ENCODE peak calls at places on chromosomes 6 and 20, in nine cellular contexts. G, U, C, M, X, N, B, Y and O are unnamed samples.

GRCh38 chr20:22523128-22523498 is 61.3 kb downstream of the FOXA2 start:
- DNase-seq in Y (peak), U (no peak), X (no peak), B (no peak), M (no peak), N (no peak), G (no peak), C (no peak), O (no peak)

GRCh38 chr6:151502499-151502898 is 8.7 kb downstream of the CCDC170 start:
- DNase-seq in N (peak), Y (no peak), M (no peak), G (no peak), B (peak), U (no peak), C (no peak), X (no peak), O (no peak)

GRCh38 chr20:48831702-48832422 is 4.1 kb upstream of the PREX1 start:
- DNase-seq in B (no peak), X (no peak), Y (peak), G (no peak), M (no peak), C (peak), U (peak), N (peak), O (no peak)

GRCh38 chr6:33080127-33081089 is 4.6 kb downstream of the HLA-DPB1 start:
- DNase-seq in Y (peak), X (peak), M (peak), C (peak), N (peak), U (no peak), G (peak), B (no peak), O (peak)

GRCh38 chr20:46520976-46521579 is 7.7 kb upstream of the ZNF334 start:
- DNase-seq in Y (peak), C (peak), N (peak), G (no peak), X (peak), M (peak), U (peak), B (peak), O (no peak)

GRCh38 chr6:21800948-21801438 is 207.4 kb downstream of the SOX4 start:
- DNase-seq in C (no peak), X (peak), M (no peak), N (peak), Y (peak), U (no peak), G (no peak), B (peak), O (no peak)

GRCh38 chr20:50347568-50347981 is 156.9 kb downstream of the CEBPB start:
- DNase-seq in X (no peak), B (no peak), G (no peak), C (no peak), N (no peak), U (no peak), Y (no peak), M (no peak), O (no peak)

GRCh38 chr20:38085031-38085430 is 51.5 kb downstream of the RPRD1B start:
- DNase-seq in Y (no peak), M (no peak), B (no peak), C (no peak), N (no peak), U (no peak), G (no peak), X (no peak), O (no peak)

GRCh38 chr6:165751486-165751885 is 88.4 kb upstream of the PDE10A start:
- DNase-seq in Y (peak), M (no peak), X (no peak), N (no peak), U (no peak), B (no peak), G (no peak), C (no peak), O (no peak)

GRCh38 chr20:32485126-32485769 is 99.9 kb downstream of the NOL4L start:
- DNase-seq in M (peak), N (peak), U (peak), C (peak), Y (peak), G (no peak), B (peak), X (peak), O (peak)

GRCh38 chr20:40866056-40866455 is 162.6 kb upstream of the TOP1 start:
- DNase-seq in N (no peak), B (no peak), G (no peak), Y (no peak), C (no peak), X (peak), M (no peak), U (no peak), O (no peak)

GRCh38 chr6:107973594-107973993 is 15.6 kb upstream of the SEC63 start:
- DNase-seq in G (no peak), C (no peak), N (no peak), X (no peak), M (no peak), Y (no peak), U (no peak), B (no peak), O (no peak)

GRCh38 chr20:25543068-25543467 is 42.3 kb downstream of the NINL start:
- DNase-seq in B (peak), U (no peak), X (no peak), N (peak), M (no peak), Y (peak), C (no peak), G (no peak), O (no peak)

GRCh38 chr20:10474606-10475184 is 39.6 kb downstream of the SLX4IP start:
- DNase-seq in G (no peak), C (no peak), X (no peak), U (no peak), Y (no peak), M (no peak), B (no peak), N (no peak), O (no peak)

GRCh38 chr6:40573221-40573620 is 13.9 kb downstream of the LRFN2 start:
- DNase-seq in Y (no peak), M (no peak), N (no peak), C (no peak), U (no peak), X (no peak), G (no peak), B (no peak), O (no peak)

GRCh38 chr20:18623156-18623555 is 35.3 kb downstream of the DTD1 start:
- DNase-seq in U (no peak), Y (no peak), G (no peak), X (no peak), B (no peak), N (no peak), M (no peak), C (no peak), O (no peak)

GRCh38 chr20:25399038-25399430 is 8.4 kb upstream of the ABHD12 start:
- DNase-seq in Y (peak), B (peak), U (peak), X (no peak), G (no peak), N (peak), M (peak), C (peak), O (no peak)

GRCh38 chr6:33417127-33417902 is 592 bp downstream of the CUTA start:
- DNase-seq in U (peak), M (no peak), G (no peak), N (peak), C (peak), B (peak), X (no peak), Y (peak), O (peak)

GRCh38 chr6:35400901-35401311 is 51.2 kb upstream of the FANCE start:
- DNase-seq in Y (no peak), U (no peak), X (no peak), N (peak), C (no peak), G (no peak), M (no peak), B (peak), O (no peak)

GRCh38 chr6:586553-586952 is 70.3 kb downstream of the HUS1B start:
- DNase-seq in G (no peak), M (no peak), U (no peak), Y (no peak), X (no peak), N (no peak), B (no peak), C (no peak), O (no peak)

GRCh38 chr20:50369225-50370035 is 140.8 kb upstream of the PTPN1 start:
- DNase-seq in Y (peak), M (peak), G (no peak), B (no peak), N (no peak), X (peak), U (no peak), C (no peak), O (peak)

GRCh38 chr6:7165736-7166296 is 58.1 kb downstream of the RREB1 start:
- DNase-seq in M (no peak), B (peak), Y (no peak), U (no peak), N (no peak), C (peak), G (no peak), X (no peak), O (no peak)

GRCh38 chr6:131628726-131629125 is 684 bp upstream of the MED23 start:
- DNase-seq in G (no peak), B (no peak), U (no peak), Y (no peak), C (no peak), M (no peak), X (no peak), N (peak), O (no peak)

GRCh38 chr6:158284340-158285210 is 27.7 kb upstream of the TULP4 start:
- DNase-seq in U (peak), C (peak), B (no peak), M (no peak), N (peak), X (no peak), G (no peak), Y (no peak), O (no peak)

GRCh38 chr6:56841372-56841749 is 113.5 kb upstream of the BEND6 start:
- DNase-seq in Y (no peak), C (no peak), B (no peak), G (no peak), X (no peak), U (no peak), N (no peak), M (no peak), O (no peak)

GRCh38 chr20:31749223-31749622 is 10.1 kb downstream of the TPX2 start:
- DNase-seq in Y (no peak), G (no peak), X (no peak), M (no peak), U (no peak), B (no peak), N (no peak), C (no peak), O (no peak)

GRCh38 chr6:8670792-8671191 is 235.4 kb upstream of the SLC35B3 start:
- DNase-seq in C (no peak), U (no peak), B (no peak), M (no peak), N (no peak), X (no peak), G (no peak), Y (no peak), O (no peak)

GRCh38 chr6:87408721-87409155 is 966 bp downstream of the CFAP206 start:
- DNase-seq in M (no peak), N (no peak), X (no peak), G (no peak), B (no peak), C (no peak), Y (no peak), U (no peak), O (no peak)

GRCh38 chr6:11648436-11648775 is 110.9 kb downstream of the TMEM170B start:
- DNase-seq in C (no peak), G (no peak), B (no peak), M (no peak), Y (no peak), U (no peak), N (no peak), X (no peak), O (no peak)

GRCh38 chr6:152380993-152381898 is 255.9 kb downstream of the SYNE1 start:
- DNase-seq in C (peak), Y (peak), X (peak), G (peak), M (peak), B (peak), U (peak), N (peak), O (peak)

GRCh38 chr6:31877651-31878161 is 1.1 kb downstream of the SLC44A4 start:
- DNase-seq in M (peak), U (no peak), Y (no peak), B (no peak), C (no peak), X (no peak), N (peak), G (peak), O (peak)

GRCh38 chr6:91713911-91714310 is 1127.0 kb upstream of the MAP3K7 start:
- DNase-seq in M (no peak), C (no peak), U (no peak), N (peak), B (no peak), G (no peak), X (no peak), Y (no peak), O (no peak)

GRCh38 chr6:163866192-163866591 is 451.7 kb downstream of the QKI start:
- DNase-seq in M (no peak), G (no peak), U (no peak), C (no peak), Y (no peak), X (no peak), N (no peak), B (no peak), O (no peak)

GRCh38 chr6:24927234-24927955 is 8.4 kb downstream of the RIPOR2 start:
- DNase-seq in U (no peak), G (no peak), N (no peak), M (no peak), Y (no peak), B (no peak), C (no peak), X (no peak), O (no peak)

GRCh38 chr20:21053002-21053762 is 53.0 kb downstream of the LINC00237 start:
- DNase-seq in C (peak), G (no peak), B (no peak), M (no peak), U (no peak), N (no peak), X (no peak), Y (peak), O (no peak)

GRCh38 chr20:1392443-1392692 is 486 bp downstream of the FKBP1A start:
- DNase-seq in G (peak), U (no peak), B (no peak), X (no peak), M (no peak), N (no peak), Y (no peak), C (no peak), O (no peak)

GRCh38 chr6:4611441-4612129 is 164.6 kb upstream of the CDYL start:
- DNase-seq in U (no peak), M (no peak), B (no peak), Y (no peak), C (no peak), G (no peak), N (no peak), X (no peak), O (no peak)